ENCODE peak calls at places on chromosomes 11 and 22, in eight cellular contexts. K, Q, W, Y, F, R, E and S are unnamed samples.

GRCh38 chr11:69307421-69307820 is 13.5 kb downstream of the MYEOV start:
- DNase-seq in R (no peak), F (no peak), K (no peak), E (no peak), Q (no peak), Y (no peak), W (no peak), S (no peak)

GRCh38 chr11:33444835-33445594 is 187.8 kb downstream of the HIPK3 start:
- DNase-seq in Y (no peak), R (peak; percentile 9), W (no peak), Q (no peak), K (no peak), F (no peak), E (no peak), S (no peak)

GRCh38 chr22:33757041-33757440 is 163.2 kb downstream of the LARGE1 start:
- DNase-seq in K (no peak), R (no peak), F (no peak), W (no peak), Y (no peak), Q (no peak), E (no peak), S (no peak)

GRCh38 chr22:32858957-32859356 is 57.5 kb downstream of the TIMP3 start:
- DNase-seq in Y (no peak), E (no peak), K (no peak), W (no peak), F (no peak), R (no peak), Q (no peak), S (no peak)

GRCh38 chr11:2860636-2861035 is 24.9 kb downstream of the CDKN1C start:
- DNase-seq in Y (no peak), R (peak; percentile 43), Q (no peak), W (no peak), K (peak; percentile 37), F (no peak), E (peak; percentile 30), S (no peak)

GRCh38 chr11:125470355-125470754 is 25.7 kb downstream of the FEZ1 start:
- DNase-seq in F (no peak), R (no peak), W (no peak), K (no peak), Q (no peak), E (no peak), Y (no peak), S (no peak)

GRCh38 chr11:122633219-122633829 is 22.2 kb upstream of the UBASH3B start:
- DNase-seq in K (no peak), Y (peak; percentile 79), R (peak; percentile 72), F (no peak), W (no peak), Q (no peak), E (no peak), S (no peak)

GRCh38 chr22:19579113-19579811 is 55.1 kb upstream of the CLDN5 start:
- DNase-seq in R (no peak), Y (peak; percentile 14), W (no peak), Q (no peak), E (no peak), F (no peak), K (no peak), S (no peak)

GRCh38 chr11:64088159-64089026 is 52.7 kb downstream of the FLRT1 start:
- DNase-seq in K (no peak), Q (no peak), Y (peak; percentile 45), W (no peak), R (no peak), F (no peak), E (no peak), S (no peak)

GRCh38 chr22:20494978-20495860 is at the start of gene KLHL22:
- DNase-seq in Q (no peak), E (peak; percentile 43), W (no peak), F (peak; percentile 3), Y (peak; percentile 35), K (peak; percentile 44), R (no peak), S (no peak)

GRCh38 chr11:16155448-16155847 is 200.9 kb downstream of the SOX6 start:
- DNase-seq in F (no peak), K (no peak), R (no peak), Y (no peak), W (no peak), E (no peak), Q (no peak), S (peak; percentile 3)

GRCh38 chr11:119584193-119585037 is 144.6 kb downstream of the NECTIN1 start:
- DNase-seq in Y (no peak), F (no peak), W (peak; percentile 65), E (peak; percentile 35), Q (no peak), R (peak; percentile 96), K (no peak), S (no peak)

GRCh38 chr11:84413547-84413946 is 1127.4 kb upstream of the CCDC90B start:
- DNase-seq in Q (no peak), F (no peak), W (no peak), Y (no peak), R (no peak), K (no peak), E (no peak), S (no peak)

GRCh38 chr11:133924661-133925060 is 32.1 kb downstream of the IGSF9B start:
- DNase-seq in K (no peak), Q (no peak), F (no peak), W (no peak), Y (no peak), E (no peak), R (no peak), S (no peak)

GRCh38 chr22:17106161-17106784 is 14.9 kb downstream of the TMEM121B start:
- DNase-seq in Q (peak; percentile 82), Y (no peak), R (no peak), F (no peak), W (peak; percentile 67), K (no peak), E (no peak), S (no peak)
- H3K27ac ChIP-seq in Q (peak overlapping the region; percentile 88), Y (no peak overlapping the region), R (no peak overlapping the region), F (no peak overlapping the region), W (no peak overlapping the region), K (no peak overlapping the region), E (peak overlapping the region; percentile 1), S (no peak overlapping the region)

DNA sequence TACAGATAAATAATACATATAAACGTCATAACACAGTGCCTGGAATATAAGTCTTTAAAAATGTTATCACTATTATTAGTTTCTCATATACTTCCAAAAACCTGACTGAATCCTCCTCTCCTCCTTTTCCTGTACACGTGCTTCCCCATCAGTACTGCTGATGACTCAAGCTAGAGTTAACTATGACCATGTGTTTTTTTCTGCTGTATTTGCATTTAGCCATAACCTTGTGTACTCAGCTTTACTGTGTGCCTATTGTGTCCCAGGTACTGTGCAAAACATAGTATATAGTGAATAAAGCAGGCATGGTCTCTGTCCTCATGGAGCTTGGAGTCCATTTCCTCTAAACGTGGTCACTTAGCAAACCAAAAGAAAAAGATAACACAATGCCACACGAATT is 56.5 kb upstream of the ARHGAP32 start:
- DNase-seq in W (no peak), Q (no peak), F (no peak), R (peak; percentile 64), Y (no peak), E (no peak), K (no peak), S (no peak)
- H3K27ac ChIP-seq in W (no peak overlapping the region), Q (no peak overlapping the region), F (no peak overlapping the region), R (no peak overlapping the region), Y (no peak overlapping the region), E (no peak overlapping the region), K (no peak overlapping the region), S (no peak overlapping the region)

GRCh38 chr11:68127791-68128681 is 6.8 kb upstream of the CHKA start:
- DNase-seq in Y (no peak), R (peak; percentile 91), K (peak; percentile 50), Q (peak; percentile 80), F (no peak), E (no peak), W (no peak), S (no peak)
- H3K27ac ChIP-seq in Y (no peak overlapping the region), R (peak overlapping the region; percentile 92), K (peak overlapping the region; percentile 68), Q (peak overlapping the region; percentile 79), F (no peak overlapping the region), E (no peak overlapping the region), W (peak overlapping the region; percentile 33), S (no peak overlapping the region)

GRCh38 chr11:105269862-105270261 is 130.3 kb upstream of the CARD18 start:
- DNase-seq in Y (no peak), F (no peak), E (no peak), W (no peak), R (no peak), Q (no peak), K (no peak), S (no peak)

GRCh38 chr11:105268404-105269062 is 129.0 kb upstream of the CARD18 start:
- DNase-seq in Y (no peak), R (no peak), K (no peak), E (no peak), F (no peak), Q (no peak), W (no peak), S (no peak)

GRCh38 chr11:105274631-105275030 is 135.1 kb upstream of the CARD18 start:
- DNase-seq in R (no peak), W (no peak), E (no peak), Y (no peak), Q (no peak), F (no peak), K (no peak), S (no peak)

GRCh38 chr11:105273660-105274280 is 134.2 kb upstream of the CARD18 start:
- DNase-seq in R (no peak), K (no peak), Y (no peak), F (no peak), Q (no peak), E (no peak), W (no peak), S (no peak)
- H3K27ac ChIP-seq in R (peak overlapping the region; percentile 1), K (no peak overlapping the region), Y (no peak overlapping the region), F (no peak overlapping the region), Q (no peak overlapping the region), E (no peak overlapping the region), W (no peak overlapping the region), S (no peak overlapping the region)